ENCODE peak calls at places on chromosomes 13 and 19, in five cellular contexts. V, H, U, E and Q are unnamed samples.

GRCh38 chr13:97753942-97754670 is 199.4 kb upstream of the IPO5 start:
- DNase-seq in V (no peak), U (no peak), H (peak), E (no peak), Q (no peak)

GRCh38 chr13:108895220-108895704 is 265.9 kb downstream of the MYO16 start:
- DNase-seq in U (no peak), H (no peak), V (no peak), E (no peak), Q (peak)

GRCh38 chr13:73880365-73880764 is 253.8 kb downstream of the KLF12 start:
- DNase-seq in E (no peak), U (no peak), V (no peak), H (no peak), Q (no peak)

GRCh38 chr19:2500157-2500556 is 24.2 kb downstream of the GADD45B start:
- DNase-seq in H (no peak), E (no peak), V (no peak), U (no peak), Q (no peak)

GRCh38 chr19:15464394-15465385 is at the start of gene RASAL3:
- DNase-seq in E (peak), H (no peak), U (no peak), V (no peak), Q (no peak)

GRCh38 chr19:42478765-42479307 is 36.1 kb upstream of the CXCL17 start:
- DNase-seq in U (no peak), E (no peak), V (no peak), H (no peak), Q (no peak)

GRCh38 chr13:51996660-51997059 is 14.6 kb downstream of the ATP7B start:
- DNase-seq in V (no peak), E (no peak), U (no peak), H (peak), Q (no peak)

GRCh38 chr13:64289702-64290101 is 2874.1 kb upstream of the PCDH20 start:
- DNase-seq in U (no peak), H (no peak), E (no peak), V (no peak), Q (no peak)

GRCh38 chr19:14517840-14518505 is at the start of gene DNAJB1:
- DNase-seq in U (no peak), E (no peak), H (peak), V (no peak), Q (peak)

GRCh38 chr13:51632643-51633357 is 48.5 kb downstream of the WDFY2 start:
- DNase-seq in V (no peak), U (no peak), H (no peak), E (no peak), Q (peak)

GRCh38 chr13:57634829-57635165 is 3.3 kb downstream of the PCDH17 start:
- DNase-seq in H (no peak), E (no peak), U (no peak), V (no peak), Q (no peak)

GRCh38 chr19:11145147-11145924 is 10.2 kb downstream of the SPC24 start:
- DNase-seq in H (no peak), V (no peak), U (no peak), E (no peak), Q (no peak)

GRCh38 chr13:97856001-97856675 is 97.3 kb upstream of the IPO5 start:
- DNase-seq in V (no peak), E (no peak), U (no peak), H (no peak), Q (no peak)

GRCh38 chr13:30081331-30081730 is 226.0 kb downstream of the KATNAL1 start:
- DNase-seq in V (no peak), U (no peak), H (no peak), E (no peak), Q (no peak)

GRCh38 chr19:53333071-53333465 is 481 bp upstream of the ZNF845 start:
- DNase-seq in V (no peak), U (no peak), H (no peak), E (no peak), Q (no peak)

GRCh38 chr19:35299523-35300339 is 7.8 kb downstream of the MAG start:
- DNase-seq in H (peak), V (no peak), U (no peak), E (no peak), Q (no peak)

GRCh38 chr19:7742991-7743390 is 4.3 kb downstream of the CD209 start:
- DNase-seq in U (no peak), V (no peak), H (no peak), E (no peak), Q (no peak)

GRCh38 chr19:48629599-48630288 is 7.4 kb downstream of the DBP start:
- DNase-seq in E (no peak), H (no peak), U (peak), V (peak), Q (no peak)

GRCh38 chr19:9622531-9622930 is 1.5 kb upstream of the ZNF561 start:
- DNase-seq in V (no peak), E (no peak), U (no peak), H (no peak), Q (no peak)
- TF ChIP-seq SRF in V (no peak), E (no peak), U (no peak), H (no peak), Q (no peak)

GRCh38 chr13:40508112-40508511 is 158.3 kb downstream of the FOXO1 start:
- DNase-seq in H (no peak), V (no peak), U (no peak), E (no peak), Q (no peak)
- TF ChIP-seq SRF in H (no peak), V (no peak), U (no peak), E (no peak), Q (no peak)

DNA sequence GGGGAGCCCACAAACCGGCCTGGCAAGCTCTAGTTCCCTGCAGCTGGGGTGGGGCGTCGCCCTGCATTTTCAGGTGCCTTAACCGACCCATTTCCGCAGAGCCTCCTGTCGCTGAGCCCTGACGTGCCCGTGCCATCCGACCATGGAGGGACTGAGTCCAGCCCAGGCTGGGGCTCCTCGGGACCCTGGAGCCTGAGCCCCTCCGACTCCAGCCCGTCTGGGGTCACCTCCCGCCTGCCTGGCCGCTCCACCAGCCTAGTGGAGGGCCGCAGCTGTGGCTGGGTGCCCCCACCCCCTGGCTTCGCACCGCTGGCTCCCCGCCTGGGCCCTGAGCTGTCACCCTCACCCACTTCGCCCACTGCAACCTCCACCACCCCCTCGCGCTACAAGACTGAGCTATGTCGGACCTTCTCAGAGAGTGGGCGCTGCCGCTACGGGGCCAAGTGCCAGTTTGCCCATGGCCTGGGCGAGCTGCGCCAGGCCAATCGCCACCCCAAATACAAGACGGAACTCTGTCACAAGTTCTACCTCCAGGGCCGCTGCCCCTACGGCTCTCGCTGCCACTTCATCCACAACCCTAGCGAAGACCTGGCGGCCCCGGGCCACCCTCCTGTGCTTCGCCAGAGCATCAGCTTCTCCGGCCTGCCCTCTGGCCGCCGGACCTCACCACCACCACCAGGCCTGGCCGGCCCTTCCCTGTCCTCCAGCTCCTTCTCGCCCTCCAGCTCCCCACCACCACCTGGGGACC is 1.2 kb downstream of the ZFP36 start:
- DNase-seq in V (no peak), E (no peak), U (no peak), H (no peak), Q (no peak)
- TF ChIP-seq SRF in V (no peak), E (no peak), U (no peak), H (no peak), Q (no peak)

GRCh38 chr13:23754506-23754905 is 134.7 kb downstream of the MIPEP start:
- DNase-seq in H (no peak), U (no peak), V (no peak), E (no peak), Q (peak)
- TF ChIP-seq SRF in H (no peak), U (no peak), V (no peak), E (no peak), Q (no peak)

DNA sequence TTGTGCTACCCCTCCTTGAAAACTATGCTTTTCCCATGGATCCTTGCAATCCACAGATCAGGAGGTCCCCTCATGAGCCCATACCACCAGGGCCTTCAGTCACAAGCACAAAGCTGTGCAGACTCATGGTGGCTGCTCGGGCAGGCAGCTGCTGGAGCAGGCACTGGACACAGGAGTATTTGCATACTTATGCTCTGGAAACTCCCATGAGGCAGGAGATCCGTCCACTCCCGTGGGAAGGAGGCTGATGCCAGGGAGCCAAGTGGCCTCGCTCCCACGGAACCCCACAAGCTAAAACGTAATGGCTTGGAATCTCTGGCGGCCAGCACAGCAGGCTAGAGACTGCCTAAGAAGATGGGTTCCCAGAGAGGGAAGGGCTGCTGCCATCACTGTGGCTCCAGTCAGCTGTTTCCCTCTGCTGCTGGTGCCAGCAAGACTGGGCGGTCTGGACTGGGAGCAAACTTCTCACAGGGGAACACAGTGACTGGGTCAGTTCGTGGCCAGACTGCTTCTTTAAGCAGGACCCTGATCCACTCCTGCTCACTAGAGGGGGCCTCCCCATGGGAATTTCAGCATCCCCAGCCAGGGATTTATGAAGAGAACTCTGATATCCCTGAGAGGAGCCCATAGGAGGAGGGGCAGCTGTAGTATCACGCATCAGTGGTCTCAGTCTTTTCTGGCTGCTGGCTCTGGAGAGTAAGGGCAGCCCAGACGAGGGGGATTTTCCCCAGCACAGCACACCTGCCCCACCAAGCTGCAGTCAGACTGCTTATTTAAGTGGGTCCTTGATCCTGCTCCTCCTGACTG is 370.3 kb upstream of the ATXN8OS start:
- DNase-seq in E (no peak), H (no peak), U (no peak), V (no peak), Q (no peak)
- TF ChIP-seq SRF in E (no peak), H (no peak), U (no peak), V (no peak), Q (no peak)

DNA sequence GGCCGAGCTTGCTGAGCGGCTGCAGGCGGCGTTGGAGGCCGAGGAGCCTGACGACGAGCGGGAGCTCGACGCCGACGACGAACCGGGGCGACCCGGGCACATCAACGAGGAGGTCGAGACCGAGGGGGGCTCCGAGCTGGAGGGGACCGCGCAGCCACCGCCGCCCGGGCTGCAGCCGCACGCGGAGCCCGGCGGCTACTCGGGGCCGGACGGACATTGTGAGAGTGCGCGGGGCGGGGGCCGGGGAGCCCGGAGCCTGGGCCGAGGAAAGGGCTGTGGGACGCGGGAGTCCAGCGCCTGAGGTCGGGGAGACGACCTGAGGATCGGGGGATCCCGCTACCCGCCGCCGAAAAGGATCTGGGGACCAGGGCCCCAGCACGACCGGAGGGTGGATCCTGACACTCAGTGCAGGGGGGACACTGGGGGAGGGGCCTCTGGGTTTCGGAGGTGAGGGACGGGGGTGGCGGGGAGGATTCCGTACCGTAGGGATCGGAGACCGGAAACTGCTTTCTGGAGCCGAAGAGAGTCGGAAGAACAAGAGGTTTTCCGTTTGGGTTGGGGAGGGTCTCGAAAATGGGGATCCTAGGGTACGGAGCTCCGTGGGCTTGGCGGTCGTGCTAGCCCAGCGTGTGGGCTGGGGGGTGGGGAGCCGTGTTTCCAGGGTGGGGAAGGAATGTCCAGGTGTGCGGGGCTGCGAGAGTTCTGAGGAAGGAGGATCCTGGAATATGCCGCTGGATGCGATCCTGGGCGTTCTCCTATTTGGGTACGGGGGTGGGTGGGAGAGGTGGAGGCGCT is 606 bp downstream of the HNRNPUL1 start:
- DNase-seq in E (no peak), H (peak), V (no peak), U (no peak), Q (peak)
- TF ChIP-seq SRF in E (no peak), H (no peak), V (no peak), U (no peak), Q (no peak)

DNA sequence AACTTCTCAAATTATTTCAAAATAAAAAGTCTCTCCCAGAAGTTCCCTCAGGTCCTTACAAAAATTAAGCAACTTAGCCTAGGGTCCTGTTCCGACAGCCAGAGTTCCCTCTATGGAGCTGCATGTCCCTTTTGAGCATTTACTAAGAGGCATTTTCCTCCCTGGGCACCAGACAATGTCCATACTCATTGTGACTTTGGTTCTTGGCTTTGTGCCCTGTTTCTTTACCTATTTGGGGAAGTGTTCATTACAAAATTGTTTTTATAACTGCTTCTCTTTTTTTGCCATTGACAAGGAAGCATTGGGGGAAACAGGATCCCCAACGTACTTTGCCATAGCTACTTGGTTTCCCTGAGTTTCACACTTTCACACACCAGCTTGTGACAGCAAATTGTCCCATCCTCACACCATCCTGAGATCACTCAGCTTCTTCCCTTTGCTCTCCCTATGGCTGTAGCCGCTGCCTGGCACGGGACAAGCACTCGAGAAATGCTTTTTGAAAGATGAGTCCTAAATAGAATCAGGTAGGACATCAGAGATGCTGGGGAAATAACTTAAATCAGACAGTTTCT is 81.1 kb upstream of the SIAH3 start:
- DNase-seq in E (no peak), V (no peak), H (no peak), U (no peak), Q (no peak)
- TF ChIP-seq SRF in E (no peak), V (no peak), H (no peak), U (no peak), Q (no peak)

GRCh38 chr19:29548483-29549085 is 22.8 kb downstream of the VSTM2B start:
- DNase-seq in U (no peak), E (no peak), V (no peak), H (no peak), Q (no peak)
- TF ChIP-seq SRF in U (no peak), E (no peak), V (no peak), H (no peak), Q (no peak)

GRCh38 chr19:44303976-44304568 is 753 bp downstream of the ZNF235 start:
- DNase-seq in V (no peak), H (peak), U (no peak), E (no peak), Q (no peak)
- TF ChIP-seq SRF in V (no peak), H (no peak), U (no peak), E (no peak), Q (no peak)